ENCODE peak calls at places on chromosomes 16 and 17, in seven cellular contexts. B is H9, N is mesendoderm, O is IMR-90, J is mesenchymal stem cell, M is trophoblast cell, I is H1. Y is an unnamed sample.

GRCh38 chr17:31297090-31297489 is at the start of gene OMG:
- DNase-seq in B (no peak), N (no peak), O (no peak), J (no peak), M (no peak), I (no peak), Y (peak)

GRCh38 chr16:57592591-57593003 is 35.8 kb upstream of the ADGRG1 start:
- DNase-seq in B (no peak), N (no peak), O (no peak), J (no peak), M (no peak), I (no peak), Y (no peak)

GRCh38 chr16:56600398-56600999 is 7.9 kb upstream of the MT2A start:
- DNase-seq in B (no peak), N (peak), O (peak), J (peak), M (no peak), I (no peak), Y (no peak)

GRCh38 chr16:7217797-7218196 is 114.8 kb upstream of the RBFOX1 start:
- DNase-seq in B (no peak), N (no peak), O (no peak), J (no peak), M (no peak), I (no peak), Y (no peak)

GRCh38 chr17:14303343-14304221 is 2.7 kb downstream of the HS3ST3B1 start:
- DNase-seq in B (peak), N (peak), O (no peak), J (peak), M (peak), I (peak), Y (no peak)

GRCh38 chr16:50279142-50279865 is 13.0 kb downstream of the ADCY7 start:
- DNase-seq in B (no peak), N (no peak), O (no peak), J (no peak), M (no peak), I (no peak), Y (no peak)

GRCh38 chr16:56967733-56968132 is 6.0 kb downstream of the CETP start:
- DNase-seq in B (no peak), N (no peak), O (no peak), J (peak), M (no peak), I (no peak), Y (no peak)

GRCh38 chr17:81667754-81668153 is 1.2 kb downstream of the CCDC137 start:
- DNase-seq in B (peak), N (peak), O (no peak), J (no peak), M (no peak), I (no peak), Y (no peak)

GRCh38 chr16:48367443-48368049 is 17.7 kb downstream of the SIAH1 start:
- DNase-seq in B (no peak), N (no peak), O (no peak), J (no peak), M (no peak), I (no peak), Y (no peak)

GRCh38 chr17:74646231-74646630 is 22.7 kb upstream of the CD300E start:
- DNase-seq in B (no peak), N (peak), O (no peak), J (no peak), M (no peak), I (no peak), Y (no peak)

GRCh38 chr16:69554495-69554894 is 11.3 kb upstream of the NFAT5 start:
- DNase-seq in B (no peak), N (no peak), O (no peak), J (no peak), M (no peak), I (no peak), Y (no peak)

GRCh38 chr17:17935321-17936271 is 36.6 kb downstream of the TOM1L2 start:
- DNase-seq in B (no peak), N (peak), O (peak), J (peak), M (peak), I (no peak), Y (no peak)

GRCh38 chr17:49738456-49739163 is 25.3 kb downstream of the FAM117A start:
- DNase-seq in B (no peak), N (no peak), O (no peak), J (no peak), M (no peak), I (no peak), Y (no peak)

GRCh38 chr17:34566873-34567272 is 12.5 kb upstream of the TMEM132E start:
- DNase-seq in B (no peak), N (no peak), O (no peak), J (no peak), M (no peak), I (no peak), Y (no peak)
- H3K4ac ChIP-seq in B (no peak), N (no peak), O (no peak), J (no peak), M (no peak), I (no peak), Y (no peak)

GRCh38 chr17:19372439-19372838 is 5.9 kb upstream of the MAPK7 start:
- DNase-seq in B (peak), N (no peak), O (no peak), J (no peak), M (no peak), I (no peak), Y (no peak)
- H3K4ac ChIP-seq in B (no peak), N (no peak), O (no peak), J (no peak), M (no peak), I (no peak), Y (no peak)

DNA sequence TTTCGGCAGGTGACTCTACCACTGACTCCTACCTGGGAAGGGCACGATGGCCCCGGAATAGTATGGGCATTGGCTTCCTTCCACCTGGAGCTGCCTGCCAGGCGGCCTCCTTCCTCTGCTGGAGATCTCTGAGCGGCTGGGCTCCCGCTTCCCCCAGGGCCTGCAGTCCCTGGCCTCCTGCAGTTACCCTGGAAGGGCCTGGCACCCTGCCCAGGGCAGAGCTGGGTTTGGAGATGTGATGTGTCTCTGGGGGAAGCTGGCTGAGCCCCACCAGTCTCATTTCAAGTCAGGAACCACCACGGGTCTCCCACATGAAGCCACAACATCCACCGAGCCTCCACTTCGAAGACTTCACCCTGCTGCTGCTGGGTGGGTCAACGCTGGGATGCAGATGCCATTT is 97.9 kb downstream of the IRF8 start:
- DNase-seq in B (no peak), N (no peak), O (no peak), J (no peak), M (no peak), I (no peak), Y (no peak)
- H3K4ac ChIP-seq in B (no peak), N (no peak), O (no peak), J (no peak), M (no peak), I (no peak), Y (no peak)

GRCh38 chr17:58302919-58303551 is 22.3 kb upstream of the MPO start:
- DNase-seq in B (peak), N (no peak), O (no peak), J (no peak), M (no peak), I (peak), Y (no peak)

GRCh38 chr17:58306131-58306951 is 22.3 kb downstream of the TSPOAP1 start:
- DNase-seq in B (peak), N (no peak), O (no peak), J (no peak), M (no peak), I (peak), Y (no peak)

GRCh38 chr17:58305626-58306025 is 23.0 kb downstream of the TSPOAP1 start:
- DNase-seq in B (peak), N (no peak), O (no peak), J (no peak), M (no peak), I (peak), Y (no peak)

GRCh38 chr17:58303981-58304734 is 23.4 kb upstream of the MPO start:
- DNase-seq in B (peak), N (peak), O (peak), J (peak), M (peak), I (peak), Y (no peak)

DNA sequence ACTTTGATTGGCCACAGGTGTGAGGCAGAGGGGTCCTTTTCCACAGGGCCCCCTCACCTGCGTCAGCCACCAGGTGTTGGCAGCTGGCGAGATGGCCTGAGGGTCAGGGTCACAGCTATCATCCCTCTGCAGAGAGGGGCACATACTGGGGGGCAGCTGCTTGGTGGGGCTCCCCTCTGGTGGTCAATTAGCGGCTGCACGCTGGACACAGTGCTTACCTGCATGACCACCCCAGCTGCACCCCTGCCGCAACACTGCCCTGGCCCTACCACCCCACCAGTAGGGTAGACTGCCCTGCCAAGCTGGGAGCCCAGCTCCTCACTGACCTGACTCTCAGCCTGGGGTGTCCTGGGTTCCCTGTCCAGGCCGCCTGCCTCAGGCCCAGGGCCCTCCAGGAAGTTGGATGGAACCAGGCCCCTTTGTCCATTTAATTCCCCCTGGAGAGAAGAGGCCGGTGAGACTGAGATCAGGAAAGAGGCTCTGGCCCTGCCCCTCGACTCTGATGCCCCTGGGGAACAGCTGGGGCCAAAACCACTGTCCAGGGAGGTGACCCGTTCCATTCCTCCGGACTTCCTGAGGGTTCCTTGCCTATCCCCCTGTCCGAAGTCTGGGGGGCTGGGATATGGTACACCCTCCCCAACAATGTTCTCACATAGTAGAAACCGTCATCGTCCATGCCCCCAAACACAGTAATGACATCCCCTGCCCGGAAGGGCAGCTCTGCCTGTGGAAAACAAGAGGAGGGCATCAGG is 23.7 kb downstream of the TSPOAP1 start:
- DNase-seq in B (no peak), N (no peak), O (no peak), J (no peak), M (no peak), I (peak), Y (no peak)
- H3K4ac ChIP-seq in B (no peak), N (no peak), O (no peak), J (no peak), M (no peak), I (no peak), Y (no peak)

GRCh38 chr17:3011891-3012290 is 51.5 kb downstream of the OR1D5 start:
- DNase-seq in B (peak), N (no peak), O (no peak), J (no peak), M (no peak), I (no peak), Y (no peak)

GRCh38 chr17:3009411-3009920 is 53.9 kb downstream of the OR1D5 start:
- DNase-seq in B (no peak), N (no peak), O (no peak), J (no peak), M (no peak), I (no peak), Y (no peak)

GRCh38 chr17:3008336-3009279 is 54.8 kb downstream of the OR1D5 start:
- DNase-seq in B (no peak), N (no peak), O (no peak), J (no peak), M (no peak), I (no peak), Y (no peak)

GRCh38 chr17:3015890-3016289 is 47.5 kb downstream of the OR1D5 start:
- DNase-seq in B (no peak), N (peak), O (peak), J (no peak), M (no peak), I (no peak), Y (no peak)

DNA sequence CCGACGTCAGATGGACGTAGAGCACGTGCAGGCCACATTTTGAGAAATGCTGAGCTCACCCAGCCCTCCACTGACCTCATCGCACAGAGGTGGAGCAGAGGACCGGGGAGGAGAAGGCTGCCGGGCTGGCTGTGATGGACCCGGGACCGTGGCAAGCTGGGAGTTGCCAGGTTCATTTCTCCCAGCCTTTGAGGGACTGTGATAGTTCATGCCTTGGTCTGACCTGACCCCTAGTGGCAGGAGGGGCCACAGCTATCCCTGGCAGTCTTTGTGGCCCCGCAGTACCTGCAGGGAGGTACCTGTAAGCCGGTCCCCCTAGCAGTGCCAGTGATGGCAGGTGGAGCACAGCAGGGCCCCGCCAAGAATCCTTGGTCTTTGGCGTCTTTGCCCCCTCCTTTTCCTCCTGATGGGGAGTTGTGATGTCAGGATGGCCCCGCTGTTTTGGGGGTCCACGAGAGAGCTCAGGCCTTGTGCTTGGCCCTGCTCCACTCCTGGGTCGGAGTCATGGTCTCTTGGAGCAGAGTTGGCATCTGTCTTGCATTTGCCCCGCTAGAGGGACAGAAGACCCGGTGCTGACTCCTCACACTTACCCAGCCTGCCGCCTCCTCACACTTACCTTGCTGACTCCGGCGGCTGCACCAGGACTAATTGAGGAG is 50.4 kb downstream of the OR1D5 start:
- DNase-seq in B (peak), N (peak), O (peak), J (peak), M (peak), I (peak), Y (peak)
- H3K4ac ChIP-seq in B (no peak), N (no peak), O (no peak), J (no peak), M (no peak), I (no peak), Y (no peak)

GRCh38 chr16:81873843-81874752 is 95.0 kb downstream of the PLCG2 start:
- DNase-seq in B (peak), N (peak), O (peak), J (peak), M (peak), I (peak), Y (peak)

GRCh38 chr16:81873221-81873620 is 94.1 kb downstream of the PLCG2 start:
- DNase-seq in B (no peak), N (no peak), O (no peak), J (no peak), M (no peak), I (no peak), Y (no peak)

GRCh38 chr16:81878529-81878928 is 99.4 kb downstream of the PLCG2 start:
- DNase-seq in B (no peak), N (no peak), O (no peak), J (no peak), M (no peak), I (no peak), Y (no peak)

GRCh38 chr16:81875461-81875860 is 96.4 kb downstream of the PLCG2 start:
- DNase-seq in B (no peak), N (peak), O (no peak), J (no peak), M (no peak), I (no peak), Y (no peak)

GRCh38 chr16:81876273-81876900 is 97.3 kb downstream of the PLCG2 start:
- DNase-seq in B (no peak), N (no peak), O (no peak), J (no peak), M (no peak), I (no peak), Y (no peak)
- H3K4ac ChIP-seq in B (no peak), N (no peak), O (no peak), J (no peak), M (no peak), I (no peak), Y (no peak)

DNA sequence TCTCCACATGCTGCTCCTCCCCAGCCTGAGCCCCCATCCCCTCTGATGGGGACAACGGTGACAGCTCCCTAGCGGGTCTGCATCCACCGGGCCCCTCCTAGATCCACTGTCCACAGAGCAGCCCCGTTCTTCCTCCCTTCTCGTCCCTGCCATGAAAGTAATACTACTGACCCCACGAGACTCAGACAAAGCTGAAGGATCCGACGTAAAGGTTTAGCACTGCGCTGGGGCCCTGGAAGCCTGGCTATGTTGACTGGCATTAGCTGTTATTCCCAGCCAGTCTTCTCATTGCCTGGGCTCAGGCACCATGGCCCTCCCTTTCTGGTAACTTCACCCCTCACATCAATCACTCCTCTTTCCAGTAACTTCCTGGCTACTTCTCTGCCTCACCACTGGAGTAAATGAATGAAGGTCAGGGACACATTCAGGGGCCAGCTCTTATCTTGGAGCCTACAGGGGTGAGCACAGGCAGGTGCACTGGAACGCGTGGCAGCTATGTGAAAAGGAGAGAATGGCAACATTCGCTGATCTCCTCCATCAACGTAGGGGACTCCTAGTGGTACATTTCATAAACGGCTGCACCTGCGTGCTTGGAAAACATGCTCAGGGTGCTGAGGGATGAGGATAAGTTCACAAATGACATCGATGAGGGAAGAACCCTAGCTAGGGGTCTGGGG is 30.5 kb downstream of the VAC14 start:
- DNase-seq in B (no peak), N (no peak), O (no peak), J (peak), M (peak), I (no peak), Y (no peak)
- H3K4ac ChIP-seq in B (no peak), N (no peak), O (peak), J (no peak), M (no peak), I (no peak), Y (no peak)